ENCODE peak calls at places on chromosomes 4 and X, in nine cellular contexts. U, K, P, Q, M, T, N, H and W are unnamed samples.

GRCh38 chr4:83581411-83582288 is 45.7 kb downstream of the GPAT3 start:
- DNase-seq in U (no peak), N (no peak), K (no peak), M (no peak), Q (no peak), T (no peak), H (no peak), P (no peak), W (no peak)

GRCh38 chr4:2259541-2260267 is 2.2 kb downstream of the MXD4 start:
- DNase-seq in M (no peak), N (no peak), U (peak), K (no peak), H (peak), P (no peak), T (peak), Q (no peak), W (no peak)

GRCh38 chr4:14841801-14842748 is 160.2 kb upstream of the CPEB2 start:
- DNase-seq in M (peak), K (no peak), Q (no peak), H (peak), U (peak), T (peak), P (peak), N (no peak), W (peak)

GRCh38 chr4:107824367-107825071 is at the start of gene SGMS2:
- DNase-seq in K (peak), Q (peak), M (peak), P (peak), T (peak), U (peak), N (no peak), H (peak), W (peak)

GRCh38 chrX:147180886-147181285 is 366.3 kb upstream of the CXorf51A start:
- DNase-seq in Q (no peak), U (no peak), N (no peak), T (no peak), M (no peak), P (no peak), K (no peak), H (no peak), W (peak)

GRCh38 chr4:166279261-166279660 is 406.2 kb downstream of the TLL1 start:
- DNase-seq in H (no peak), K (no peak), P (no peak), U (no peak), M (no peak), N (no peak), Q (no peak), T (no peak), W (no peak)

GRCh38 chr4:4758708-4759107 is 100.8 kb upstream of the MSX1 start:
- DNase-seq in M (no peak), U (no peak), N (no peak), Q (peak), P (no peak), H (no peak), K (no peak), T (no peak), W (no peak)

GRCh38 chrX:72051589-72051988 is 80.1 kb downstream of the RTL5 start:
- DNase-seq in T (no peak), H (no peak), M (no peak), K (no peak), U (no peak), N (no peak), P (no peak), Q (no peak), W (no peak)

GRCh38 chr4:26060286-26060685 is 146.3 kb downstream of the SMIM20 start:
- DNase-seq in H (no peak), K (no peak), N (no peak), M (no peak), P (peak), T (no peak), U (no peak), Q (no peak), W (no peak)

GRCh38 chr4:117654064-117654463 is 380.2 kb upstream of the NDST3 start:
- DNase-seq in N (no peak), M (no peak), U (no peak), Q (no peak), H (no peak), K (no peak), T (no peak), P (no peak), W (no peak)

GRCh38 chrX:20530319-20530979 is 263.7 kb upstream of the RPS6KA3 start:
- DNase-seq in H (no peak), K (no peak), T (peak), M (peak), U (no peak), N (peak), Q (no peak), P (peak), W (peak)

GRCh38 chrX:132612990-132613564 is 124.2 kb upstream of the MBNL3 start:
- DNase-seq in H (peak), Q (no peak), K (no peak), N (no peak), T (peak), U (peak), P (peak), M (peak), W (peak)

GRCh38 chr4:15498356-15498755 is 28.7 kb downstream of the CC2D2A start:
- DNase-seq in Q (no peak), M (no peak), T (no peak), K (no peak), P (no peak), U (no peak), H (no peak), N (no peak), W (no peak)

GRCh38 chr4:99833766-99834165 is 17.1 kb downstream of the DAPP1 start:
- DNase-seq in H (no peak), M (no peak), T (no peak), Q (no peak), P (no peak), K (no peak), N (no peak), U (no peak), W (no peak)

GRCh38 chr4:124713213-124713592 is 671 bp upstream of the ANKRD50 start:
- DNase-seq in Q (peak), K (peak), U (peak), T (peak), P (peak), N (no peak), H (peak), M (peak), W (peak)

GRCh38 chrX:122055450-122055849 is 1008.0 kb downstream of the GLUD2 start:
- DNase-seq in H (no peak), M (no peak), T (no peak), K (no peak), P (no peak), U (no peak), N (no peak), Q (no peak), W (no peak)

GRCh38 chr4:4182835-4183568 is 43.7 kb downstream of the OTOP1 start:
- DNase-seq in P (no peak), Q (peak), N (no peak), K (no peak), T (no peak), H (no peak), U (no peak), M (peak), W (no peak)

GRCh38 chr4:14265651-14266050 is 638.1 kb upstream of the BOD1L1 start:
- DNase-seq in K (no peak), P (no peak), M (no peak), H (no peak), Q (no peak), T (no peak), N (no peak), U (no peak), W (peak)

GRCh38 chr4:102574317-102574716 is 73.2 kb downstream of the NFKB1 start:
- DNase-seq in M (no peak), P (peak), H (no peak), K (no peak), T (no peak), N (no peak), U (no peak), Q (no peak), W (peak)